ENCODE peak calls at places on chromosomes 4 and X, in five cellular contexts. M, G, W, J and S are unnamed samples.

GRCh38 chrX:22652596-22652995 is 347.2 kb upstream of the DDX53 start:
- DNase-seq in M (no peak), G (no peak), W (no peak), J (peak; percentile 46), S (no peak)

GRCh38 chrX:66007851-66008250 is 32.0 kb downstream of the VSIG4 start:
- DNase-seq in M (no peak), G (no peak), W (no peak), J (no peak), S (no peak)

GRCh38 chrX:23756165-23756564 is 13.1 kb upstream of the ACOT9 start:
- DNase-seq in M (peak; percentile 65), G (peak; percentile 54), W (no peak), J (peak; percentile 64), S (no peak)

GRCh38 chrX:106932960-106933537 is 12.8 kb downstream of the CLDN2 start:
- DNase-seq in M (no peak), G (no peak), W (peak; percentile 51), J (peak; percentile 75), S (no peak)

GRCh38 chr4:26323807-26324206 is 3.0 kb downstream of the RBPJ start:
- DNase-seq in M (no peak), G (peak; percentile 73), W (no peak), J (peak; percentile 74), S (no peak)

GRCh38 chrX:37783284-37783683 is 3.4 kb downstream of the CYBB start:
- DNase-seq in M (no peak), G (no peak), W (no peak), J (no peak), S (no peak)

GRCh38 chrX:70196961-70197805 is 19.9 kb downstream of the DGAT2L6 start:
- DNase-seq in M (peak; percentile 70), G (peak; percentile 59), W (no peak), J (peak; percentile 61), S (no peak)

GRCh38 chrX:85897376-85898110 is 149.8 kb downstream of the CHM start:
- DNase-seq in M (no peak), G (no peak), W (no peak), J (no peak), S (no peak)

GRCh38 chr4:173146456-173146855 is 22.2 kb upstream of the GALNT7 start:
- DNase-seq in M (no peak), G (no peak), W (peak; percentile 2), J (no peak), S (no peak)

GRCh38 chr4:68907788-68908700 is 43.6 kb downstream of the UGT2A3 start:
- DNase-seq in M (no peak), G (no peak), W (no peak), J (peak; percentile 21), S (no peak)

GRCh38 chr4:16794816-16795445 is 103.5 kb downstream of the LDB2 start:
- DNase-seq in M (peak; percentile 58), G (peak; percentile 83), W (peak; percentile 30), J (peak; percentile 76), S (no peak)

GRCh38 chrX:39602226-39602625 is 495.5 kb downstream of the BCOR start:
- DNase-seq in M (no peak), G (no peak), W (no peak), J (no peak), S (no peak)
- TF ChIP-seq CTCF in M (no peak), G (no peak), W (no peak), J (no peak), S (no peak)

GRCh38 chrX:124127496-124127895 is 166.0 kb downstream of the STAG2 start:
- DNase-seq in M (no peak), G (no peak), W (no peak), J (no peak), S (no peak)
- TF ChIP-seq CTCF in M (peak; percentile 43), G (no peak), W (no peak), J (no peak), S (no peak)

GRCh38 chrX:95823796-95824195 is 860.8 kb upstream of the DIAPH2 start:
- DNase-seq in M (no peak), G (peak; percentile 0), W (no peak), J (no peak), S (no peak)
- TF ChIP-seq CTCF in M (no peak), G (no peak), W (no peak), J (no peak), S (no peak)

DNA sequence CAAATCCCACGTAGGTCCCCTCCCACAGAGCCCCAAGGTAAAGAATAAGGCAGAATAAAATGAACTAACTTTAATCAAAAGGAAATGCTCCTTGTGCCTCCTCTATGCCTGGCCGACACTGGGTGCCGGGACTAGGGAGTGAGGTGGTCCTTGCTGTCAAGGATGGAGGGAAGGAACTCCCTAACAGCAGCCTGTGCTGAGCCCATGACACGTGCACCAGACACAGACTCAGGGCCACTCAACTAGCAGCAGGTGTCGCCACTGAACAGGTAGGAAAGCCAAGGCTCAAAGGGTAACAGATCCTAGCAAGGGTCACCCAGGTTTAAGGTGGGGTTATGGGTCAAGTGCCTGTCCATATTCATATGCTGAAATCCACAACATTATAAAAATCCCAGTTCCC is 29.2 kb downstream of the MSX1 start:
- DNase-seq in M (no peak), G (no peak), W (no peak), J (no peak), S (no peak)
- TF ChIP-seq CTCF in M (peak; percentile 24), G (no peak), W (no peak), J (no peak), S (no peak)

GRCh38 chr4:79148369-79148768 is 177.5 kb downstream of the NAA11 start:
- DNase-seq in M (no peak), G (no peak), W (no peak), J (no peak), S (no peak)
- TF ChIP-seq CTCF in M (no peak), G (no peak), W (no peak), J (no peak), S (no peak)

DNA sequence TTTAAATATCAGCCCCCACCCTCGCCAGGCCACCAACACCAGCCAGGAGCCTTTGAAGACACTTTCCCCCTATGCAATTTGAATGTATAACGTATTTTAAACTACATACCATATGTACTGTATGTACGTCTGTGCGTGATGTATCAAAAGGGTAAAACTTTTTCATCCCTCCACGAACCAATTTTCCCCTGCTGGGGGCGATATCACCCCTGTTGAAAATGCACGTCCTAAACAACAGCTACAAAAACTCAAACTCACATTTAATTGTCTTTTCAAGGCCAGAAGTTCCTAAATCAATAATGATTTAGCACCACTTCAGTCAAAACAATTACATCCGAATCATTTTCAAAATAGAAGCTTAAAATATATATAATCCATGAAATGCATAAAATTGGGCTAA is 1.4 kb downstream of the VEGFD start:
- DNase-seq in M (no peak), G (no peak), W (no peak), J (no peak), S (no peak)
- TF ChIP-seq CTCF in M (peak; percentile 50), G (no peak), W (no peak), J (no peak), S (no peak)

DNA sequence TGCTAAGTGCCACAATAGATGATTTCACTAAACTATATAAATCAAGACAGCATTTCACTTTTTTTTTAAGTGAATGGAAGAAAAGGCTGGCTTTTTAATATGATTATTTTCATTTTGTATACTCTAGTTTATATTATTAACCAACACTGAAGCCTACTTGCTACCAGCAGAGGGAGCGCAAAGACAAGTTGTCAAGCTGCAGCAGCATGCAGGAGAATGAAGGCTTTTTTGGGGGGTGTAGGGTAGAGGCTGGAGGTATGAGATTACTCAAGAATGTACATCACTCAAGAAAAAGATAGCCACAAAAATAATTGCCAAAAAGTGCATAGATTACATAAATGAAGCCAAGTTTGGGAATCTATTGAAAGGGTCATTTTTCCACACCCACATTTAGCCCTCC is 519.5 kb downstream of the FGF13 start:
- DNase-seq in M (peak; percentile 20), G (no peak), W (no peak), J (peak; percentile 0), S (no peak)
- TF ChIP-seq CTCF in M (peak; percentile 57), G (no peak), W (no peak), J (no peak), S (no peak)

DNA sequence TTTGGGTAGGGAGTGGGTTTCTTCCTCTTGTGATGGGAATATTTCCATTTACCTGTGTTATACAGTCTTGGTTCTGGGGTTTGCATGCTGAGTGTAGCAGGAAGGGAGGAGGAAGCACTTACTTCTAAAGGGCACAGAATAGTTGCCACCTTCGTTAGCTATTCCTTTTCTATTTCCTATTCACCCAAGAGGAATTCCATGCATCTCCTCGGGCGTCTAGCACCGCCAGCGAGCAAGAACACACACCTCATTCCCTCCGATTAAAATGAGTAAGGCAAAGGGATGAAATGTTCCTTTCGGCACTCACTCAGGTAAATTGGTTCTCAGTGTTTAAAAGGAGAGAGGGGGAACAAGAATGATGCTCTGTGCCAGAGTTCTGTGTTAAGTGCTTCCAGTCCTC is 351.3 kb downstream of the PTTG2 start:
- DNase-seq in M (no peak), G (no peak), W (no peak), J (no peak), S (no peak)
- TF ChIP-seq CTCF in M (no peak), G (no peak), W (no peak), J (no peak), S (no peak)

GRCh38 chr4:151408630-151409469 is at the start of gene FHIP1A:
- DNase-seq in M (peak; percentile 94), G (peak; percentile 77), W (peak; percentile 35), J (peak; percentile 51), S (peak; percentile 15)
- TF ChIP-seq CTCF in M (no peak), G (no peak), W (no peak), J (peak; percentile 7), S (peak; percentile 32)